ENCODE peak calls at places on chromosomes 1 and 21, in four cellular contexts. E, O, J and B are unnamed samples.

GRCh38 chr1:173405758-173406344 is 71.3 kb upstream of the PRDX6 start:
- DNase-seq in E (no peak), O (no peak), J (peak), B (no peak)

GRCh38 chr1:98389809-98390208 is 271.7 kb upstream of the SNX7 start:
- DNase-seq in E (no peak), O (no peak), J (peak), B (no peak)

GRCh38 chr1:147627435-147628110 is 42.8 kb downstream of the ACP6 start:
- DNase-seq in E (peak), O (no peak), J (peak), B (peak)

GRCh38 chr1:202011994-202012393 is 1.6 kb downstream of the ELF3 start:
- DNase-seq in E (peak), O (no peak), J (no peak), B (no peak)

GRCh38 chr1:115089443-115090340 is at the start of gene TSPAN2:
- DNase-seq in E (peak), O (peak), J (peak), B (no peak)

GRCh38 chr1:43354936-43355335 is 3.8 kb upstream of the CDC20 start:
- DNase-seq in E (no peak), O (no peak), J (no peak), B (no peak)

GRCh38 chr1:34128186-34128889 is 36.7 kb downstream of the CSMD2 start:
- DNase-seq in E (no peak), O (no peak), J (no peak), B (no peak)

GRCh38 chr1:116334015-116334547 is 39.0 kb upstream of the ATP1A1 start:
- DNase-seq in E (no peak), O (peak), J (peak), B (no peak)

GRCh38 chr21:34017127-34017961 is 56.0 kb upstream of the MRPS6 start:
- DNase-seq in E (no peak), O (no peak), J (no peak), B (peak)

GRCh38 chr1:48808496-48808895 is 31.8 kb upstream of the BEND5 start:
- DNase-seq in E (no peak), O (no peak), J (no peak), B (no peak)

GRCh38 chr1:75855010-75855409 is 58.3 kb downstream of the MSH4 start:
- DNase-seq in E (no peak), O (no peak), J (peak), B (no peak)

GRCh38 chr1:224373008-224373590 is 16.4 kb downstream of the CNIH4 start:
- DNase-seq in E (no peak), O (no peak), J (no peak), B (no peak)

GRCh38 chr1:216705686-216706085 is 17.5 kb downstream of the ESRRG start:
- DNase-seq in E (no peak), O (no peak), J (no peak), B (no peak)

GRCh38 chr1:99726407-99726806 is 40.0 kb downstream of the FRRS1 start:
- DNase-seq in E (no peak), O (no peak), J (no peak), B (no peak)

GRCh38 chr1:41664861-41665640 is 180.6 kb upstream of the EDN2 start:
- DNase-seq in E (no peak), O (peak), J (peak), B (no peak)

GRCh38 chr1:108141604-108142003 is 58.5 kb downstream of the SLC25A24 start:
- DNase-seq in E (no peak), O (no peak), J (peak), B (no peak)

GRCh38 chr1:154179951-154180687 is 11.8 kb downstream of the TPM3 start:
- DNase-seq in E (peak), O (no peak), J (no peak), B (peak)

GRCh38 chr21:28913071-28913470 is 79.6 kb downstream of the LTN1 start:
- DNase-seq in E (no peak), O (no peak), J (no peak), B (no peak)

GRCh38 chr1:207414606-207415108 is 39.5 kb upstream of the CR2 start:
- DNase-seq in E (no peak), O (no peak), J (no peak), B (peak)

GRCh38 chr21:45578811-45579381 is 36.7 kb upstream of the SLC19A1 start:
- DNase-seq in E (peak), O (peak), J (no peak), B (no peak)

GRCh38 chr1:182430263-182431068 is 19.5 kb upstream of the RGSL1 start:
- DNase-seq in E (no peak), O (no peak), J (peak), B (peak)

GRCh38 chr1:206690516-206690915 is 5.8 kb downstream of the MAPKAPK2 start:
- DNase-seq in E (no peak), O (no peak), J (no peak), B (no peak)

GRCh38 chr1:194297100-194297499 is 1110.7 kb upstream of the B3GALT2 start:
- DNase-seq in E (no peak), O (no peak), J (no peak), B (no peak)
- TF ChIP-seq CTCF in E (no peak), O (no peak), J (no peak), B (no peak)

GRCh38 chr1:3453203-3453761 is 1.2 kb upstream of the ARHGEF16 start:
- DNase-seq in E (peak), O (peak), J (peak), B (peak)

GRCh38 chr1:3456449-3456963 is 2.0 kb downstream of the ARHGEF16 start:
- DNase-seq in E (no peak), O (no peak), J (no peak), B (no peak)

GRCh38 chr1:3455630-3456448 is 1.4 kb downstream of the ARHGEF16 start:
- DNase-seq in E (no peak), O (peak), J (no peak), B (no peak)

GRCh38 chr1:3453891-3454810 is at the start of gene ARHGEF16:
- DNase-seq in E (no peak), O (peak), J (peak), B (no peak)

DNA sequence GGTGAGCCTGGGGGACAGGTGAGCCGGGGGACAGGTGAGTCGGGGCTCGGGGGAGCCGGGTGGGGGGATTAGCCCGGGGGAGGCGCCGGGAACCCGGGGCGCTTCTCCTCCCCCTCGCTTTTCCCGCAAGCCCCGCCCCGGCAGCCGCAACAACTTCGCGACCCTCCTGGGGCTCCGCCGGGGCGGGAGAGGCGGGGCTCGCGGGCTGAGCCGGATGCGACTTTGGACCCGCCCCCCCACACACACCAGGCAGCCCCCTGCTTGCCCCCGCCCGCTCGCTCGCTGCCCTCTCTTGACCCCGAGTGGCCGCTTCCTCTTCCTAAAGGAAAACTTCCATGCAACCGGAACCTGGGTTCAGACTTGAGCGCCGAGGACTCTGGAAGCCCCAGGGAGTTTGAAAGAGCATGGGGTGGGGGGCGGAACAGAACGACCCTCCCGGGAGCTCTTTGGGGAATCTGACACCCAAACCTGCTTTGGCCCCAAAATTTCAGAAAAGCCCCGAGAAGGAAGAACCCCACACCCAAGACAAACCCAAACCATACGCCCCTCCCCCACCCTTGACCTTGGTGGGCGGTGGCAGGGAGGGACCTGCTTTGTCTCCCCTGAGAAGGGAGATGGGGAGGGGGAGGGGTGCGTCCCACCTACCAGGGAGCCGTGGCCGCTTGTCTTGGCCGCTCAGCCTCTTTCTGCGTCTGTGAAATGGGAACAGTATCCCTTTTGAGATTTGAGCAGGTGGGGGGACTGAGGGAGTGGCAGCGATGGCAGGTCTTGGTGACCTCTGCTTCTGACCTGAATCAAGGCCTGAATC is 550 bp downstream of the ARHGEF16 start:
- DNase-seq in E (no peak), O (peak), J (no peak), B (no peak)
- H3K4me3 ChIP-seq in E (peak), O (peak), J (peak), B (no peak)

DNA sequence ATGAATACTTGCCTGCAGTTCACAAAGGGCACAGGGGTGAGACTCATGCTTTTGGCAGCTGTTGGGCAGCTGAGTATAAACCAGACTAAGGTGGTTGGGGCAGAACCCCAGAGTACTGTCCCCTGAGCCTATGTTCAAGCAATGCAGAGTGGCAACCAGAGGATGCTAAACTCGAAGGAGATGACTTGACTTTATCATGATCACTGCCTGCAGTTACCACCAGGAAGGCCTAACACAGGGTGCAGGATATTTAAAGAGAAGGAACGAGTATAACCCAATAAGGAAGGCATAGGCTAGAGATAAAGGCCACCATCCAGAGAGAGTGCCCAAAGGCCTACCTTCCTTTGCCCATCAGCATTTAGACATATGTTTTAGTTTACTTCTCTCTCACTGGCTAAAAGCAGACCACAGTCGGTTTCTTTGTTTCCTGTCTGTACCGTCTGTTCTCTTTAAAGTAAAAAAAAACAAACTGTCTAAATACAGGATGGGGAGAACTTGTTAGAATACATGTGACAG is 83.3 kb downstream of the MPZL1 start:
- DNase-seq in E (no peak), O (no peak), J (no peak), B (peak)
- TF ChIP-seq CTCF in E (no peak), O (no peak), J (no peak), B (no peak)

GRCh38 chr1:93350322-93350721 is 4.6 kb downstream of the DR1 start:
- DNase-seq in E (no peak), O (no peak), J (no peak), B (no peak)

GRCh38 chr1:93349231-93350135 is 3.8 kb downstream of the DR1 start:
- DNase-seq in E (no peak), O (no peak), J (peak), B (no peak)

GRCh38 chr1:93346472-93346991 is 825 bp downstream of the DR1 start:
- DNase-seq in E (no peak), O (no peak), J (peak), B (peak)

GRCh38 chr1:93347319-93347899 is 1.7 kb downstream of the DR1 start:
- DNase-seq in E (no peak), O (no peak), J (no peak), B (no peak)

DNA sequence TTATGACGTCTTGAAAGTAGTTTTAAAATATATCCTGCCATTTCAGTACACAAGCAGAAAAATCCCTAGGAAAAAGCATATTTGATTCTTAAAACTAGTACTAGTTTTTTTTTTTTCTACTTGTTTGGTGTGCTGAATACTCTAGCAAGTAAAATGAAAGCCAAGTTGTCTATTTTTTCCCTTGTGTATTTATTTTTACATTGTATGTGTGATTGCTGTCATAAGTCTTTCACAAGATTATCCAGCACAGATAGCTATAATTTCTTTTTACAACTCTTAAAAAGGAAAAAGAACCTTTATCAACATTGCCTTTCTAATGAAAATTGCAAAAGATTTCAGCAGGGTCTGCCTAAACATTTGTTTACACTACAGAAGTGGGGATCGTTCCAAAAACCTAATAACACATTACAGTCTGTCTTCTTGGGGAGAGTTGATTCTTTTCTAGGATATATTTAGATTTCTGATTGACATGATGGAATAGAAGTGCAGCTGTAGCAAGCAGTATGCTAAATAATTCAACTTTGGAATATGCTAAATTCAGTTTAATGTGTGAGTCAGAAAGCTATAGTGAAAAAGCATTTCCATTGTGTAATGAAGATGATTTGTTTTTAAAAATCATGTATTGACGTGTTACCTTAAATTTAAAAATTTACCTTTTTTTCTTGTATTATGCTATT is 2.5 kb downstream of the DR1 start:
- DNase-seq in E (no peak), O (no peak), J (no peak), B (no peak)
- H3K4me3 ChIP-seq in E (peak), O (peak), J (peak), B (peak)

GRCh38 chr1:38064232-38064903 is 17.8 kb upstream of the POU3F1 start:
- DNase-seq in E (no peak), O (no peak), J (peak), B (no peak)
- TF ChIP-seq CTCF in E (no peak), O (no peak), J (no peak), B (no peak)

GRCh38 chr1:114033961-114034360 is 54.7 kb downstream of the OLFML3 start:
- DNase-seq in E (no peak), O (no peak), J (no peak), B (no peak)

GRCh38 chr1:114033219-114033706 is 54.0 kb downstream of the OLFML3 start:
- DNase-seq in E (no peak), O (no peak), J (peak), B (peak)

GRCh38 chr1:114034561-114035303 is 55.5 kb downstream of the OLFML3 start:
- DNase-seq in E (no peak), O (no peak), J (no peak), B (no peak)

GRCh38 chr1:114037503-114037890 is 58.2 kb downstream of the OLFML3 start:
- DNase-seq in E (no peak), O (no peak), J (no peak), B (no peak)

GRCh38 chr1:114035304-114035700 is 56.0 kb downstream of the OLFML3 start:
- DNase-seq in E (no peak), O (no peak), J (no peak), B (no peak)
- H3K4me3 ChIP-seq in E (no peak), O (no peak), J (no peak), B (no peak)

DNA sequence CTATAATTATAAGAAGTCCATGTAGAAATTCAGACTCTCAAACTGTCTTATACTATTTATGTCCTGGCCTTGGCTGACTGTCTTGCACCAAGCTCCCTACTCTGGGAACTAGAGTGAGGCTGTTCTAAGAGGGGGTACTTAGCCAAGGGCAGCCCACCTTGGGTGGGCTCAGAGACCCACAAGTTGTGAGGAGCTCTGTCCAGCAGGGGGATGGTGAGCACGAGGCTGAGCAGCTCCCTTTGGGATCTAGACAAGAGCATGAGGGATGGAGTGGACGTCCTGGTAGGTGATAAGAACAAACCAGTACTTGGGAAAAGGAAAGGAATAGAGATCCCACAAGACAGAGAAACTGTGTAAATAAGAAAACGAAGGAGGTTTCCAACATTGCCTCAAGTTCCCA is 127.1 kb upstream of the SLC44A3 start:
- DNase-seq in E (no peak), O (no peak), J (no peak), B (no peak)
- TF ChIP-seq CTCF in E (no peak), O (no peak), J (no peak), B (no peak)